ENCODE peak calls at places on chromosomes 13 and 19, in five cellular contexts. I, R, D, J and X are unnamed samples.

GRCh38 chr13:98509271-98510155 is 67.4 kb downstream of the STK24 start:
- DNase-seq in I (peak; percentile 74), R (no peak), D (no peak), J (peak; percentile 89), X (peak; percentile 66)

GRCh38 chr13:43720780-43721397 is 65.9 kb downstream of the ENOX1 start:
- DNase-seq in I (peak; percentile 73), R (no peak), D (no peak), J (no peak), X (no peak)

GRCh38 chr19:39236527-39236926 is 8.3 kb downstream of the IFNL3 start:
- DNase-seq in I (no peak), R (no peak), D (no peak), J (no peak), X (no peak)

GRCh38 chr19:33419763-33420080 is 46.2 kb downstream of the CEBPG start:
- DNase-seq in I (no peak), R (peak; percentile 88), D (no peak), J (no peak), X (no peak)

GRCh38 chr13:47397739-47398138 is 500.9 kb upstream of the HTR2A start:
- DNase-seq in I (peak; percentile 65), R (no peak), D (no peak), J (peak; percentile 73), X (peak; percentile 39)

GRCh38 chr19:14571695-14572490 is at the start of gene NDUFB7:
- DNase-seq in I (peak; percentile 97), R (peak; percentile 95), D (peak; percentile 97), J (peak; percentile 94), X (peak; percentile 95)

GRCh38 chr13:62847520-62847919 is 1431.9 kb upstream of the PCDH20 start:
- DNase-seq in I (no peak), R (no peak), D (no peak), J (no peak), X (no peak)

GRCh38 chr13:82878536-82878935 is 1003.7 kb downstream of the SLITRK1 start:
- DNase-seq in I (peak; percentile 78), R (no peak), D (peak; percentile 80), J (peak; percentile 30), X (no peak)

GRCh38 chr13:96575423-96576320 is 418.6 kb downstream of the OXGR1 start:
- DNase-seq in I (no peak), R (no peak), D (no peak), J (no peak), X (no peak)

GRCh38 chr19:21482863-21483276 is 22.5 kb upstream of the ZNF429 start:
- DNase-seq in I (peak; percentile 22), R (peak; percentile 26), D (peak; percentile 21), J (peak; percentile 24), X (peak; percentile 23)

GRCh38 chr13:113327766-113328391 is 30.8 kb downstream of the LAMP1 start:
- DNase-seq in I (no peak), R (no peak), D (no peak), J (no peak), X (no peak)

GRCh38 chr13:114067381-114067885 is 65.0 kb downstream of the RASA3 start:
- DNase-seq in I (peak; percentile 43), R (no peak), D (no peak), J (peak; percentile 64), X (no peak)

GRCh38 chr19:1862424-1863307 is 713 bp downstream of the KLF16 start:
- DNase-seq in I (peak; percentile 27), R (peak; percentile 77), D (peak; percentile 57), J (no peak), X (peak; percentile 75)

GRCh38 chr19:17137417-17137816 is 61.8 kb downstream of the MYO9B start:
- DNase-seq in I (no peak), R (no peak), D (no peak), J (no peak), X (no peak)

GRCh38 chr13:40963927-40964326 is 55.2 kb downstream of the ELF1 start:
- DNase-seq in I (peak; percentile 74), R (no peak), D (no peak), J (peak; percentile 62), X (peak; percentile 25)

GRCh38 chr19:34793562-34793961 is 20.5 kb upstream of the ZNF599 start:
- DNase-seq in I (no peak), R (no peak), D (peak; percentile 3), J (no peak), X (no peak)

GRCh38 chr13:72125561-72125960 is 258.6 kb upstream of the DACH1 start:
- DNase-seq in I (peak; percentile 66), R (no peak), D (no peak), J (peak; percentile 83), X (no peak)

GRCh38 chr19:48819366-48819816 is 8.6 kb upstream of the BCAT2 start:
- DNase-seq in I (peak; percentile 93), R (no peak), D (no peak), J (peak; percentile 70), X (peak; percentile 52)

GRCh38 chr19:19385900-19386339 is 19.6 kb upstream of the GATAD2A start:
- DNase-seq in I (no peak), R (no peak), D (no peak), J (peak; percentile 42), X (no peak)

GRCh38 chr13:26614721-26615120 is 57.2 kb downstream of the WASF3 start:
- DNase-seq in I (no peak), R (no peak), D (no peak), J (no peak), X (no peak)

GRCh38 chr19:29292146-29292545 is 79.2 kb upstream of the UQCRFS1 start:
- DNase-seq in I (no peak), R (no peak), D (no peak), J (no peak), X (no peak)

GRCh38 chr13:109381546-109382180 is 404.7 kb downstream of the IRS2 start:
- DNase-seq in I (no peak), R (no peak), D (no peak), J (peak; percentile 92), X (no peak)

GRCh38 chr19:16594131-16594586 is 21.9 kb upstream of the SLC35E1 start:
- DNase-seq in I (no peak), R (no peak), D (no peak), J (no peak), X (no peak)

GRCh38 chr19:2770055-2771013 is 12.7 kb downstream of the SGTA start:
- DNase-seq in I (no peak), R (no peak), D (no peak), J (peak; percentile 29), X (no peak)

DNA sequence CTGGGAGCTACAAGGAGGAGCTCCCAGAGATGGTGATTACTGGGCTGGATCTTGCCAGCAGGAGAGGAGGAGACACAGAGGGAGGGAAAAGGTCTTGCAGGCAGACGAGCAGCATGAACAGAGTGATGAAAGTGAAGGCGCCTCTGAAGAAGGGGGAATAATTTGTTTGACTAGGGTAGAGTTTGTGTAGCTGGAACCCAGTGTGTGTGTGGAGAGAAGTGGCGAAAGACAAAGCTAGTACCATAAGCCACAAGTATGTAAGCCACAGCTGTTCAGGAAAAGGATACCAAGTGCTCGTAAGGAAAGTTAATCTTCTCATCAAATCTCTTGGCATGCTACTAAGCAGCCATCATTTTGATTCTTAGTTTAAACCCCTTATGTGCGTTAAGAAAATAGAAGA is 5.4 kb downstream of the FLT1 start:
- DNase-seq in I (no peak), R (no peak), D (peak; percentile 59), J (no peak), X (no peak)
- H3K36me3 ChIP-seq in I (no peaks in the 10 kb centered on the region), R (no peaks in the 10 kb centered on the region), D (no peaks in the 10 kb centered on the region), J (no peaks in the 10 kb centered on the region), X (no peaks in the 10 kb centered on the region)

DNA sequence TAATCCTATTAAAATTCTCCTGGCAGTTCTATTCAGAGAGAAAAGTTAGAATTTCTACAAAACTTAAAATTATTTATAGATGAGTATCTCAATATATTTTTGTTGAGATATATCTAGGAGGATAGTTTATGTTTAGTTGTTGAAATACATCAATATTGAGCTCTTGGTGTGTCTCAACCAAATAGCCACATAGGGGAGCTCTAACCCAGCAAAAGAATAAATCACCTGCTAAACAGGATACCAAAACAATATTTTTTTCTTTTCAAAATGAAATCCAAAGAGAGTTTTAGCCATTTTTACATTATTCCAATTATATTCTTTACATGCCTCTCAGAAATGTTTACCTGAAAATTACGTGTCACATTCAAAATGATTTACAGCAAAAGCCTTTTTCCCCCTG is 954.7 kb downstream of the SLITRK6 start:
- DNase-seq in I (peak; percentile 48), R (peak; percentile 27), D (peak; percentile 48), J (peak; percentile 3), X (peak; percentile 21)
- TF ChIP-seq EZH2 in I (no peak), R (no peak), D (no peak), J (no peak), X (no peak)

DNA sequence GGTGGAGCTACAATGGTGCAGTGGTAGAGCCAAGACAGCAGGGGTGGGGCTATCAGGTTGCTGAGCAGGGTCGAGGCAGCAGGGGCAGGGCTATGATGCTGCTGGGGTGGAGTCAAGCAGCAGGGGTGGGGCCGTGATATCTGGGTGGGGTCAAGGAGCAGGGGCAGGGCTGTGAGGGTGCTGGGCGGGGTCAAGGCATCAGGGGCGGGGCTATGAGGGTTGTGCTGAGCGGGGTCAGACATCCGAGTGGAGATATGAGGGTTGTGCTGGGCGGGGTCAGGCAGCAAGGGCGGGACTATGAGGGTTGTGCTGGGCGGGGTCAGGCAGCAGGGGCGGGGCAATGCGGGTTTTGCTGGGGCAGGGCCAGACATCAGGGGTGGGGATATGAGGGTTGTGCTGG is 14.7 kb downstream of the HCN2 start:
- DNase-seq in I (no peak), R (no peak), D (no peak), J (no peak), X (no peak)
- H3K4me3 ChIP-seq in I (no peak overlapping the region), R (no peak overlapping the region), D (no peak overlapping the region), J (no peak overlapping the region), X (no peak overlapping the region)

GRCh38 chr19:7943444-7944176 is at the start of gene TIMM44:
- DNase-seq in I (peak; percentile 100), R (peak; percentile 100), D (peak; percentile 100), J (peak; percentile 99), X (peak; percentile 99)

GRCh38 chr19:7941895-7942596 is 1.4 kb downstream of the TIMM44 start:
- DNase-seq in I (no peak), R (no peak), D (no peak), J (no peak), X (no peak)

GRCh38 chr19:7942981-7943443 is 454 bp downstream of the TIMM44 start:
- DNase-seq in I (peak; percentile 23), R (no peak), D (no peak), J (no peak), X (no peak)

GRCh38 chr19:7944177-7944761 is 803 bp upstream of the TIMM44 start:
- DNase-seq in I (peak; percentile 97), R (peak; percentile 94), D (peak; percentile 98), J (peak; percentile 76), X (peak; percentile 95)

GRCh38 chr19:7940841-7941240 is 2.6 kb downstream of the TIMM44 start:
- DNase-seq in I (no peak), R (no peak), D (no peak), J (no peak), X (no peak)
- H3K36me3 ChIP-seq in I (peaks cover 39% of the 10 kb centered on the region), R (no peaks in the 10 kb centered on the region), D (peaks cover 41% of the 10 kb centered on the region), J (peaks cover 8% of the 10 kb centered on the region), X (no peaks in the 10 kb centered on the region)

GRCh38 chr19:13057147-13057572 is 45.5 kb downstream of the LYL1 start:
- DNase-seq in I (peak; percentile 34), R (peak; percentile 71), D (no peak), J (no peak), X (peak; percentile 51)
- TF ChIP-seq EZH2 in I (no peak), R (no peak), D (no peak), J (no peak), X (no peak)

DNA sequence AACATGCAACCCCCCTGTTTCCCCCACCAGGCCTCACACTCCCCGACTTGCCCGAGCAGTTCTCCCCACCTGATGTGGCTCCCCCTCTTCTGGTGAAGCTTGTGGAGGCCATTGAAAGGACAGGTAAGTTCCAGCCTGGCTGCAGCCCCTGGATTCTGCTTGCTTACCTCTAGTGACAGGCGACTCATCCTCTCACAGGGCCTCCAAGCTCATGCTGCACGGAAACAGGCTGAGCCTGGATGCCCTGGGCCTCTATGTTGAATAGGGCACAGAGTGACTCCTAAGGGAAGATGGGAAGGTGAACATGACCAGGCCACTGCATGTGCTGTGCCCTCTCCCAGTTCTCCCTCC is 7.5 kb downstream of the PIK3R2 start:
- DNase-seq in I (no peak), R (no peak), D (no peak), J (no peak), X (peak; percentile 6)
- H3K4me3 ChIP-seq in I (no peak overlapping the region), R (no peak overlapping the region), D (peak overlapping the region; percentile 35), J (no peak overlapping the region), X (no peak overlapping the region)